ENCODE peak calls at places on chromosomes 5 and 9, in four cellular contexts. G is fibroblast of pulmonary artery, I is left ventricle myocardium inferior, C is endothelial cell of umbilical vein. K is an unnamed sample.

GRCh38 chr5:159855476-159856157 is 60.7 kb upstream of the ADRA1B start:
- DNase-seq in I (peak), C (no peak), G (no peak), K (no peak)

GRCh38 chr5:161115941-161116340 is 263.9 kb upstream of the ATP10B start:
- DNase-seq in I (no peak), G (no peak), C (no peak), K (no peak)

GRCh38 chr5:36734422-36734821 is 128.0 kb downstream of the SLC1A3 start:
- DNase-seq in G (peak), I (no peak), C (no peak), K (no peak)

GRCh38 chr5:110957934-110958333 is 113.6 kb upstream of the TSLP start:
- DNase-seq in G (peak), I (no peak), C (no peak), K (no peak)

GRCh38 chr5:155575861-155576260 is 562.3 kb downstream of the KIF4B start:
- DNase-seq in I (no peak), C (no peak), G (no peak), K (no peak)

GRCh38 chr5:135211791-135212190 is 177.8 kb upstream of the PITX1 start:
- DNase-seq in C (no peak), I (no peak), G (no peak), K (no peak)

GRCh38 chr9:116639251-116639741 is 47.8 kb upstream of the TRIM32 start:
- DNase-seq in C (no peak), I (no peak), G (peak), K (no peak)

GRCh38 chr5:169404223-169404622 is 103.3 kb upstream of the SLIT3 start:
- DNase-seq in I (no peak), C (no peak), G (no peak), K (no peak)

GRCh38 chr5:79133121-79133656 is 21.6 kb downstream of the BHMT start:
- DNase-seq in C (peak), G (peak), I (no peak), K (no peak)

GRCh38 chr5:168807261-168807660 is 228.1 kb upstream of the PANK3 start:
- DNase-seq in G (no peak), I (no peak), C (no peak), K (no peak)

GRCh38 chr5:144697847-144698262 is 527.2 kb downstream of the KCTD16 start:
- DNase-seq in I (no peak), G (peak), C (peak), K (no peak)

GRCh38 chr5:119353686-119354366 is 2.0 kb upstream of the TNFAIP8 start:
- DNase-seq in I (no peak), G (no peak), C (no peak), K (no peak)

GRCh38 chr5:37786416-37786815 is 53.4 kb downstream of the GDNF start:
- DNase-seq in G (no peak), C (no peak), I (no peak), K (no peak)

GRCh38 chr5:122870219-122870856 is 24.9 kb downstream of the SNX24 start:
- DNase-seq in C (no peak), I (no peak), G (peak), K (no peak)

GRCh38 chr5:134131165-134131564 is 16.7 kb downstream of the TCF7 start:
- DNase-seq in C (no peak), I (no peak), G (no peak), K (no peak)

GRCh38 chr5:109316631-109317030 is 93.1 kb downstream of the PJA2 start:
- DNase-seq in I (no peak), C (no peak), G (peak), K (no peak)

GRCh38 chr9:120886490-120886967 is 9.5 kb upstream of the PHF19 start:
- DNase-seq in I (peak), G (no peak), C (no peak), K (no peak)

GRCh38 chr9:93826905-93827544 is 128.1 kb downstream of the BARX1 start:
- DNase-seq in G (no peak), C (no peak), I (no peak), K (no peak)

GRCh38 chr5:177473461-177473991 is at the start of gene DBN1:
- DNase-seq in C (peak), G (peak), I (peak), K (no peak)

GRCh38 chr9:122307925-122308324 is 43.2 kb downstream of the MRRF start:
- DNase-seq in C (peak), I (no peak), G (peak), K (no peak)

GRCh38 chr9:19208653-19209052 is 21.8 kb upstream of the DENND4C start:
- DNase-seq in C (no peak), G (no peak), I (no peak), K (no peak)

GRCh38 chr9:88007291-88007650 is 32.9 kb upstream of the CDK20 start:
- DNase-seq in I (no peak), G (no peak), C (no peak), K (no peak)

GRCh38 chr5:172800088-172800551 is 29.1 kb upstream of the DUSP1 start:
- DNase-seq in C (no peak), G (peak), I (peak), K (no peak)

GRCh38 chr9:128162215-128163026 is 2.4 kb downstream of the BBLN start:
- DNase-seq in C (no peak), G (peak), I (peak), K (peak)

GRCh38 chr9:68741234-68741633 is 36.2 kb downstream of the PIP5K1B start:
- DNase-seq in C (no peak), G (no peak), I (no peak), K (no peak)

GRCh38 chr9:68741751-68742730 is 37.0 kb downstream of the PIP5K1B start:
- DNase-seq in G (no peak), I (no peak), C (no peak), K (no peak)

GRCh38 chr9:68738346-68738745 is 33.3 kb downstream of the PIP5K1B start:
- DNase-seq in I (peak), C (no peak), G (no peak), K (no peak)

GRCh38 chr9:68739631-68740174 is 34.7 kb downstream of the PIP5K1B start:
- DNase-seq in C (no peak), I (no peak), G (no peak), K (no peak)

GRCh38 chr9:68740561-68740960 is 35.5 kb downstream of the PIP5K1B start:
- DNase-seq in I (no peak), G (no peak), C (no peak), K (no peak)
- H3K4me3 ChIP-seq in I (no peak), G (no peak), C (no peak), K (no peak)

GRCh38 chr5:42499016-42499415 is 75.8 kb downstream of the GHR start:
- DNase-seq in C (no peak), I (no peak), G (no peak), K (no peak)

GRCh38 chr5:42498000-42498399 is 74.8 kb downstream of the GHR start:
- DNase-seq in C (no peak), G (no peak), I (no peak), K (no peak)

GRCh38 chr5:42494414-42494813 is 71.2 kb downstream of the GHR start:
- DNase-seq in C (no peak), G (peak), I (no peak), K (no peak)

GRCh38 chr5:42495908-42496307 is 72.7 kb downstream of the GHR start:
- DNase-seq in C (no peak), G (peak), I (no peak), K (no peak)

GRCh38 chr5:42496397-42497156 is 73.3 kb downstream of the GHR start:
- DNase-seq in G (no peak), C (no peak), I (no peak), K (no peak)
- H3K4me3 ChIP-seq in G (no peak), C (no peak), I (no peak), K (no peak)

DNA sequence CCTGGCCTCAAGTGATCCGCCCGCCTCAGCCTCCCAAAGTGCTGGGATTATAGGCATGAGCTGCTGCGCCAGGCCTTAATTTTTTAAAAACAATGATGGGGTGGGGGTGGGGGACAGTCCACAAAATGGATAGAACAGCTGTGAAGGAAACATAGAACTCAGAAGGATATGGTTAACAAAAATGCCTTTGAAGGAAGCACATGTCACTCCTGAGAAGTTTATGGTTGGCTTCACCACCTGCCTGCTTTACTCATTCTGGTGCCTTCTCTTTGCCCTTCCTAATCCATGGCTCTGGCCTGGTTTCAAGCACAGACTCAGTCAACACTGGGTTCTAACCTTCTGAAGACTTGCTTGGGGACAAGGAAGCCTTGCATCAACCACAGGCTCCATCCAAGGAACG is 10.3 kb downstream of the BAG1 start:
- DNase-seq in G (no peak), I (no peak), C (no peak), K (no peak)
- H3K4me3 ChIP-seq in G (no peak), I (no peak), C (no peak), K (no peak)

GRCh38 chr5:26847041-26847736 is 191.2 kb downstream of the CDH9 start:
- DNase-seq in C (no peak), G (peak), I (no peak), K (no peak)
- H3K4me3 ChIP-seq in C (no peak), G (no peak), I (no peak), K (no peak)

GRCh38 chr9:976805-977360 is 428 bp downstream of the DMRT3 start:
- DNase-seq in G (no peak), I (no peak), C (no peak), K (no peak)
- H3K4me3 ChIP-seq in G (no peak), I (peak), C (no peak), K (no peak)

DNA sequence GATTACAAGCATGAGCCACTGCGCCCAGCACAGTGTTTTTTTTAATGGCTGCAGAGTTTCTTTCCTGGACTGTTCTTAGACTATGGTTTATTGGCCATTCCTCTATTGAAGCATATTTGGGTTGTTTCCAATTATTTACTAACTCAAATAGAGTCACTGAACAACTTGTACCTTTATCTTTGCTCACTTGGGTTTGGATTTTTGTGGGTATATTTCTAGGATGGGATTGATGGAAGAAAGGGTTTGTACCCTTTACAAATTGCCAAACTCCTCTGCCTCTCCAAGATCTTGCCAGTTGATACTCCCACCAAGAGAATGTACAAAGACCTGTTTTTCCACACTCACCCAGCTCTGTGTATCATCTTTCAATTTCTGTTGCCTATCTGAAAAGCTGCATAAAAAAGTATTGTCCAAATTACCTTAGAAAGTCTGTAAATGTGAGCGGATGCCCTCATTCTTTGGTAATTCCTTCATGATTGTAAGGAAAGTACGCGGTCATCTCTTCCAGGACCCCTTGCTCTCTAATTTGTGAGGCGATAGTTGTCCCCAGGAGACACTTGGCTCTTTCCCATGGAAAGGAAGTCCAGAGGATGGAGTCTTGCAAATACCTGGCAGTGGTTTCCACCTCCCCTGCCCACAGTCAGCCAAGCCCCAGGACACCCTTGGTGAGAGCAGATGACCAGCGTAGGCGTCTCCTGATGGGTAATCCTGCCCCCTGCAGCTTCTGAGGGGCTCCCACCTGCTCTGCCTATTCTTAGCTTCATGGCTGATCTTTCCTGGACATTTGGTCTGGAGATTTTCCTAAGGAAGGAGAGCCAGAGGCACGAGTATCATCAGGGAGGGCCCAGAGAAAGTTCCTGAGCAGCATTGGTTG is 33.0 kb downstream of the ARHGEF37 start:
- DNase-seq in C (no peak), I (no peak), G (no peak), K (no peak)
- H3K4me3 ChIP-seq in C (no peak), I (no peak), G (no peak), K (no peak)